ENCODE peak calls at places on chromosomes 3 and 15, in six cellular contexts. I is adipocyte, U is Caco-2, S is neuronal stem cell, E is SK-N-SH, K is Peyer's patch. Z is an unnamed sample.

GRCh38 chr3:137542049-137542448 is 222.1 kb upstream of the SOX14 start:
- DNase-seq in I (no peak), S (no peak), E (no peak), U (no peak), K (no peak), Z (no peak)

GRCh38 chr15:96701876-96702275 is 371.4 kb downstream of the NR2F2 start:
- DNase-seq in I (no peak), S (no peak), E (no peak), U (no peak), K (no peak), Z (no peak)

GRCh38 chr15:60212536-60212935 is 185.2 kb downstream of the ANXA2 start:
- DNase-seq in K (no peak), S (no peak), E (no peak), I (no peak), U (no peak), Z (no peak)

GRCh38 chr3:52780298-52780585 is 2.8 kb downstream of the ITIH1 start:
- DNase-seq in I (no peak), S (no peak), U (no peak), K (no peak), E (no peak), Z (no peak)

GRCh38 chr3:178672263-178672662 is 136.0 kb downstream of the KCNMB2 start:
- DNase-seq in U (no peak), E (no peak), I (peak; percentile 27), S (no peak), K (no peak), Z (no peak)

GRCh38 chr3:127699098-127699945 is 26.6 kb downstream of the ABTB1 start:
- DNase-seq in I (no peak), S (no peak), E (no peak), U (no peak), K (peak; percentile 14), Z (no peak)

GRCh38 chr3:196650740-196651311 is 11.3 kb downstream of the NRROS start:
- DNase-seq in U (peak; percentile 53), K (no peak), I (peak; percentile 96), S (no peak), E (peak; percentile 87), Z (no peak)

GRCh38 chr3:123083446-123084124 is 16.8 kb downstream of the PDIA5 start:
- DNase-seq in K (no peak), I (no peak), E (no peak), U (no peak), S (no peak), Z (no peak)

GRCh38 chr15:83904107-83904720 is 250.3 kb downstream of the ADAMTSL3 start:
- DNase-seq in S (no peak), E (no peak), K (no peak), U (no peak), I (no peak), Z (no peak)

GRCh38 chr3:147298511-147298982 is 107.8 kb downstream of the ZIC4 start:
- DNase-seq in K (no peak), U (no peak), E (no peak), I (peak; percentile 99), S (peak; percentile 11), Z (no peak)

GRCh38 chr15:77904901-77905300 is 172.6 kb downstream of the TBC1D2B start:
- DNase-seq in E (no peak), K (no peak), U (no peak), S (no peak), I (no peak), Z (no peak)

GRCh38 chr3:113910966-113911365 is 36.8 kb upstream of the ZDHHC23 start:
- DNase-seq in K (no peak), U (no peak), I (no peak), E (no peak), S (no peak), Z (no peak)

GRCh38 chr3:110174908-110175307 is 837.6 kb upstream of the DPPA4 start:
- DNase-seq in I (peak; percentile 17), E (no peak), S (no peak), K (no peak), U (no peak), Z (no peak)

GRCh38 chr15:92599394-92599970 is 56.1 kb downstream of the FAM174B start:
- DNase-seq in K (peak; percentile 2), S (no peak), I (peak; percentile 71), U (no peak), E (no peak), Z (no peak)

GRCh38 chr3:140712301-140712700 is 34.4 kb downstream of the TRIM42 start:
- DNase-seq in K (no peak), E (no peak), I (no peak), S (no peak), U (no peak), Z (no peak)

GRCh38 chr3:81249540-81250029 is 511.9 kb downstream of the GBE1 start:
- DNase-seq in S (no peak), E (no peak), U (peak; percentile 34), K (no peak), I (peak; percentile 66), Z (no peak)

GRCh38 chr3:141523615-141524375 is 37.0 kb downstream of the RASA2 start:
- DNase-seq in S (no peak), U (no peak), I (peak; percentile 36), K (no peak), E (no peak), Z (no peak)

GRCh38 chr3:147099076-147099475 is 307.3 kb downstream of the ZIC4 start:
- DNase-seq in K (no peak), S (no peak), U (no peak), E (no peak), I (no peak), Z (no peak)

GRCh38 chr3:50807266-50807665 is 132.5 kb downstream of the DOCK3 start:
- DNase-seq in S (no peak), K (no peak), I (no peak), E (no peak), U (no peak), Z (no peak)

GRCh38 chr3:112187300-112187699 is 54.3 kb upstream of the GCSAM start:
- DNase-seq in S (no peak), U (no peak), K (no peak), I (no peak), E (no peak), Z (no peak)
- H3K4me3 ChIP-seq in S (no peak overlapping the region), U (no peak overlapping the region), K (no peak overlapping the region), I (no peak overlapping the region), E (no peak overlapping the region), Z (no peak overlapping the region)

DNA sequence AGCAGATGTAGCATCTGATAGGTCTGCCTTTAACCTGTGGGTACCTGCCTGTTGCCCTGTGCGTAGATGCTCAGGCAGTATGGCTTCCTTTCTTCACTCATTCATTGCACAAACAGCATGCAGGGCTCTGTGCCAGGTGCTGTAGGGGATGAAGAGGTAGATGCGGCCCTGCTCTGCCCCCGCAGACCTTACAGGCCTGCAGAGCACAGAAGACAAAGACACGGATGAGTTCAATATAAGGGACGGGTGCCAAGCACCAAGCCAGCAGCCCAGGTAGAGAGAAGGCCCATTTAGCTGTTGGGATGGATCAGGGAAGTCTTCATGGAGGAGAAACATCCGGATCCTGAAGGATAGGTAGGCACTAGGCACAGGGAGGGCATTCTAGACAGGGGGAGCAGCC is 69.4 kb downstream of the AAGAB start:
- DNase-seq in U (no peak), E (no peak), S (no peak), I (no peak), K (no peak), Z (no peak)
- H3K4me1 ChIP-seq in U (peaks cover 9% of the 10 kb centered on the region), E (peaks cover 34% of the 10 kb centered on the region), S (no peaks in the 10 kb centered on the region), I (peaks cover 63% of the 10 kb centered on the region), K (no peaks in the 10 kb centered on the region), Z (no peaks in the 10 kb centered on the region)

GRCh38 chr3:72441284-72441994 is 406.8 kb downstream of the SHQ1 start:
- DNase-seq in I (no peak), K (no peak), E (no peak), U (no peak), S (no peak), Z (no peak)
- H3K4me3 ChIP-seq in I (no peak overlapping the region), K (no peak overlapping the region), E (no peak overlapping the region), U (no peak overlapping the region), S (no peak overlapping the region), Z (no peak overlapping the region)

GRCh38 chr3:98966434-98966833 is 64.9 kb upstream of the DCBLD2 start:
- DNase-seq in U (no peak), E (no peak), I (no peak), K (no peak), S (no peak), Z (no peak)
- H3K4me1 ChIP-seq in U (no peaks in the 10 kb centered on the region), E (peaks cover 34% of the 10 kb centered on the region), I (peaks cover 41% of the 10 kb centered on the region), K (no peaks in the 10 kb centered on the region), S (peaks cover 3% of the 10 kb centered on the region), Z (no peaks in the 10 kb centered on the region)

GRCh38 chr3:120497318-120497717 is 46.5 kb upstream of the FSTL1 start:
- DNase-seq in K (no peak), U (no peak), I (peak; percentile 92), S (no peak), E (no peak), Z (no peak)

GRCh38 chr3:120495809-120496208 is 45.0 kb upstream of the FSTL1 start:
- DNase-seq in I (no peak), U (no peak), S (no peak), K (no peak), E (no peak), Z (no peak)

GRCh38 chr3:120498947-120499346 is 48.2 kb upstream of the FSTL1 start:
- DNase-seq in E (no peak), K (no peak), U (peak; percentile 37), I (peak; percentile 95), S (peak; percentile 44), Z (no peak)

GRCh38 chr3:120496278-120496975 is 45.6 kb upstream of the FSTL1 start:
- DNase-seq in I (peak; percentile 79), E (no peak), S (no peak), U (no peak), K (no peak), Z (no peak)

DNA sequence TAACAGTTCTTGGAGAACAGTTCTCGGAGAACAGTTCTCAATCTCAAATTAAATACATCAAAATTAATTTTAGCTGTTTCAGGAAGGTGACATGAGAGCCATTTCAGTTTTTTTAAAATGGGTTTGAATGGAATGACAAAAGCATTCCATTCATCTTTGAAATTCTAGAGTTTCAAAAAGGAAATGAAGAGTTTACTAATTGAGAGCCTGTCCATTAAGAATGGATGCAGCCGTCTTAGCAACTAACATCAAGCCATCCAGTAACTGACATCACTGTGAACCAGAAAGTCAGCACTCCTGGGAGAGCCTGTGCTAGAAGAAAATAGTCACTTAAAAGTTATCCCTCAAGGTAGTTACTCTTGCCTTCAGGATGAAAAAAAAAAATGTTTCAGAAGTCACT is 47.0 kb upstream of the FSTL1 start:
- DNase-seq in I (peak; percentile 21), S (no peak), K (no peak), E (no peak), U (no peak), Z (no peak)
- H3K4me3 ChIP-seq in I (peak overlapping the region; percentile 47), S (no peak overlapping the region), K (no peak overlapping the region), E (no peak overlapping the region), U (no peak overlapping the region), Z (no peak overlapping the region)

GRCh38 chr3:172201990-172202318 is 162.6 kb downstream of the FNDC3B start:
- DNase-seq in U (no peak), E (no peak), I (peak; percentile 79), K (no peak), S (no peak), Z (no peak)

GRCh38 chr3:172202797-172203196 is 163.4 kb downstream of the FNDC3B start:
- DNase-seq in U (no peak), S (no peak), E (no peak), K (no peak), I (no peak), Z (no peak)

GRCh38 chr3:172201136-172201989 is 162.0 kb downstream of the FNDC3B start:
- DNase-seq in U (no peak), E (peak; percentile 26), S (no peak), K (peak; percentile 56), I (no peak), Z (no peak)

GRCh38 chr3:172203522-172204258 is 164.3 kb downstream of the FNDC3B start:
- DNase-seq in I (no peak), E (no peak), S (no peak), U (peak; percentile 65), K (no peak), Z (no peak)

GRCh38 chr3:172204716-172205115 is 165.3 kb downstream of the FNDC3B start:
- DNase-seq in K (no peak), E (no peak), I (no peak), U (no peak), S (no peak), Z (no peak)
- H3K4me1 ChIP-seq in K (no peaks in the 10 kb centered on the region), E (peaks cover 14% of the 10 kb centered on the region), I (peaks cover 52% of the 10 kb centered on the region), U (peaks cover 25% of the 10 kb centered on the region), S (peaks cover 18% of the 10 kb centered on the region), Z (peaks cover 2% of the 10 kb centered on the region)